ENCODE peak calls at places on chromosomes 4 and X, in six cellular contexts. Z, Q, W, X, A and U are unnamed samples.

GRCh38 chr4:109872950-109873656 is 25.2 kb downstream of the LRIT3 start:
- DNase-seq in W (no peak), X (no peak), Q (no peak), Z (no peak), A (no peak), U (no peak)

GRCh38 chr4:139455187-139455586 is 1.3 kb downstream of the RAB33B start:
- DNase-seq in X (no peak), Z (no peak), Q (no peak), A (no peak), W (no peak), U (no peak)

GRCh38 chrX:44698328-44698727 is 145.5 kb upstream of the DUSP21 start:
- DNase-seq in X (no peak), Z (no peak), A (no peak), Q (peak), W (no peak), U (no peak)

GRCh38 chrX:111009256-111009655 is 86.7 kb upstream of the PAK3 start:
- DNase-seq in A (no peak), Q (no peak), W (no peak), X (no peak), Z (no peak), U (no peak)

GRCh38 chr4:86223472-86223871 is 136.4 kb downstream of the MAPK10 start:
- DNase-seq in Z (peak), A (no peak), W (peak), X (peak), Q (no peak), U (peak)

GRCh38 chrX:41824551-41824950 is 98.8 kb downstream of the CASK start:
- DNase-seq in A (no peak), Q (no peak), W (peak), X (peak), Z (peak), U (no peak)

GRCh38 chrX:55623100-55623499 is at the start of gene FOXR2:
- DNase-seq in X (no peak), W (no peak), A (no peak), Q (no peak), Z (no peak), U (no peak)

GRCh38 chr4:26028793-26029511 is 114.9 kb downstream of the SMIM20 start:
- DNase-seq in Z (no peak), A (peak), W (peak), X (peak), Q (peak), U (no peak)

GRCh38 chr4:137359691-137360315 is 172.5 kb downstream of the PCDH18 start:
- DNase-seq in Z (peak), X (peak), A (no peak), Q (no peak), W (peak), U (peak)

GRCh38 chr4:182894681-182895275 is 22.4 kb downstream of the DCTD start:
- DNase-seq in Z (no peak), X (no peak), Q (no peak), W (no peak), A (peak), U (no peak)

GRCh38 chr4:20418865-20419451 is 167.3 kb downstream of the SLIT2 start:
- DNase-seq in Q (no peak), W (peak), Z (peak), X (peak), A (no peak), U (peak)

DNA sequence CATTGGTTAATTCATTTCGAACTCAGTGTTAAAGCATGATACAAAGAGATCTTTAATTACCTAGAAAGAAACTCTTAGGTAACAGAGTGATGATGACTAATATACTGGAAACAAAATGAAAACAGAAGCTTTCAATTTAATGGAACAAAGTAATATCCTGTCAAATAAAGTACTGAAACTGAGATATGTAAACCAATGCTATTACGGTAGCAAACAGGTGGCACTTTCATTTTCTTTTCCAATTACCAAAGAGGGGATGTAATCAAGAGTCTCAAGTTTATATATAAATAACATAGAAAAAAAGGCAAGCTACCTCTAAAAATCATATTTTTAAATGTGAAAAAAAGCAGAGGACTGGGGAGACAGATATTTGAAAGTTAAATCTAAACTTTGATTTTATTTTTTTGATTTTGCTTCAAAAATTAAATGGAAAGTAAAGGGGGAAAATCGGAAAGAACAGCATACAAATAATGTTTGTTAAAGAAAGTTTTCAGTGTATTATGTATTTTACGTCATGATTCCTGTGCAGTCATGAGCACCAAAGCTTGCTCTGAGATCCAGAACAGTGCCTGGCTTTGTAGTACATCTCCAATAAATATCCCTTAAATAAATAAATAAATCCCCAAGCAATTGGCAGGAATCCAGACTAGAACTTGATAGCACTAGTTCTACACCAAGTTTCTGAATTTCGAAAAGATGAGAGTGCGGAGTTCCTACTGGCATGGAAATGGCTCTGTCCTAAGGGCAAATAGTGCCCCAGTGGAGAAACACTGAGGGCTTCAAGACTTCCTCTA is 25.0 kb upstream of the RAPGEF2 start:
- DNase-seq in A (no peak), Q (no peak), Z (no peak), X (peak), W (peak), U (no peak)
- H3K4me3 ChIP-seq in A (no peak), Q (peak), Z (no peak), X (no peak), W (no peak), U (no peak)

DNA sequence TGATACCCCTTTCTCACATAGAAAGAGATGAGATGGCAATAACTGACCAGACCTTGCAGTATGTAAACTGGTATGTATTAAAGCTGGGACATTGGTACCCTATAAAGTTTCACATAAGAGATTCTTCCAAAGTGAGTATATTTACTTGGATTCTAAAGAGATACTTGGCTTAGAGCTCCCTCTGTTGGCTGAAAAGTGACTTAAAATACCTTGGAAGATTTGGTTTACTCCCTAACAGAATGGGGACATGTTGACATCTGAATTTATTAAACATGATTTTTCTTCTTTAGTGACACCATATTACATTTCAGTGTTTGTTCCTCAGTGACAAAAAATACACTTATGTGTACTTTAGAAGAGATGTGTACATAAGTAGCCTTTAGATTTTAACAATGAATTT is 47.9 kb upstream of the RGN start:
- DNase-seq in Q (no peak), X (peak), W (peak), A (no peak), Z (peak), U (peak)
- TF ChIP-seq CTCF in Q (peak), X (no peak), W (peak), A (peak), Z (peak), U (peak)

DNA sequence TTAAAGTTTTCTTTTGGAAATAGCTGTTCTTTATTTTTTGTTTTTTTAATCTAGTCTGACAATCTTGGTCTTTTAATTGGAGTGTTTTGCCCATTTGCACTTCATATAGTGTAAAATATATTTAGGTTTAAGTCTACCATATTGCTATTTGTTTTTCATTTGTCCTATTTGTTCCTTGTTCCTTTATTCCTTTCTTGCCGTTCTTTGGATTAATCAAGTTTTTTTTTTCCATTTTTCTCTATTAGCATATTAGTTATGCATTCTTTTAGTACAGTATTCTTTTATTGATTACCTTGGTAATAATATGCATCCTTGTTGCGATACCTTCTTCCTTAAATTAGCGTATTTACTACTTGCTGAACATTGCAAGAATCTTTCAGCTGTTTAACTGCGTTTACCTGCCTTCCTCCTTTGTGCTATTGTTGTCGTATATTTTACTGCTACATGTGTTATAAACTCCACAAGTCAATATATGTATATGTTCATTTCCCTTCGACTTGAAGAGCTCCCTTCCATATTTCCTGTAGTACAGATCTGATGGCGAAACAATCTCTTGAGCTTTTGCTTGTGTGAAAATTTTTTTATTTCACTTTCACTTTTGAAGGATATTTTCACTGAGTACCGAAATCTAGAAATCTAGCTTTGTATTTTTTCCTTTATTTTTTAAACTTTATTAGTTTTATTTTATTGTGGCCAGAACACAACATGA is 23.9 kb upstream of the RNF212 start:
- DNase-seq in A (no peak), X (no peak), Z (no peak), W (peak), Q (no peak), U (no peak)
- H3K4me3 ChIP-seq in A (peak), X (no peak), Z (no peak), W (no peak), Q (peak), U (no peak)

GRCh38 chr4:123555500-123556273 is 159.1 kb downstream of the SPRY1 start:
- DNase-seq in W (peak), A (no peak), Z (no peak), Q (peak), X (peak), U (peak)
- TF ChIP-seq CTCF in W (no peak), A (no peak), Z (no peak), Q (no peak), X (no peak), U (no peak)

GRCh38 chr4:48483777-48484493 is 792 bp downstream of the SLC10A4 start:
- DNase-seq in W (no peak), Q (no peak), A (peak), X (peak), Z (no peak), U (no peak)
- H3K4me3 ChIP-seq in W (no peak), Q (peak), A (peak), X (no peak), Z (no peak), U (no peak)

DNA sequence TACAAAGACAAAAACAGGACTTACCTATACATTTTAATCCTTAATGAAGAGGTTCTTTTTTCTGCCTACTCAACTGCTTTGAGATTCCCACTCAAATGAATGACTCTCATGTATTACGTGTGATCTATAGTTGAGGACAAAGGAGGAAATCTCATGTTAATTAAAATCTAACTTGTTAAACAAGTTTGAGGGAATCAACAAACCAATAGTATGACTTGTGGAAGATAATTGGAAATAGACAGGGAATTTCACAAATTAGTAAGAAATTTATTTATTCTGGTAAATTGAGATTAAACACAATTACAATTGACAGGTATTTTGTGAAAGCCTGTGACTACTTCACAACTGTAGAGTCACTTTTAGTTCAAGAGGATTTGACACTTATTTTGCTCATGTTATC is at the start of gene TMPRSS11D:
- DNase-seq in W (no peak), X (no peak), Z (no peak), A (no peak), Q (no peak), U (no peak)
- TF ChIP-seq CTCF in W (no peak), X (no peak), Z (no peak), A (no peak), Q (no peak), U (no peak)

GRCh38 chrX:644304-645023 is 13.9 kb downstream of the SHOX start:
- DNase-seq in X (peak), Q (no peak), A (peak), Z (no peak), W (no peak), U (no peak)
- H3K4me3 ChIP-seq in X (no peak), Q (no peak), A (no peak), Z (peak), W (no peak), U (no peak)